ENCODE peak calls at places on chromosome 7, in six cellular contexts. One of them, this sample, is unnamed. For H3K27me3, the result is how much of the 10 kb centered on the place peaks cover.

GRCh38 chr7:126486806-126487205 is 765.9 kb downstream of the GRM8 start:
- DNase-seq in IMR-90: no peak
- DNase-seq in CD4-positive, CD25-positive, alpha-beta regulatory T cell: no peak
- DNase-seq in body of pancreas: no peak
- DNase-seq in vagina: no peak
- DNase-seq in breast epithelium: no peak
- DNase-seq in this sample: no peak

GRCh38 chr7:127392182-127392565 is 334 bp downstream of the ZNF800 start:
- DNase-seq in IMR-90: peak
- DNase-seq in CD4-positive, CD25-positive, alpha-beta regulatory T cell: peak
- DNase-seq in body of pancreas: peak
- DNase-seq in vagina: no peak
- DNase-seq in breast epithelium: peak
- DNase-seq in this sample: peak

GRCh38 chr7:50774299-50774698 is 8.4 kb downstream of the GRB10 start:
- DNase-seq in IMR-90: no peak
- DNase-seq in CD4-positive, CD25-positive, alpha-beta regulatory T cell: no peak
- DNase-seq in body of pancreas: no peak
- DNase-seq in vagina: no peak
- DNase-seq in breast epithelium: no peak
- DNase-seq in this sample: no peak

GRCh38 chr7:67414858-67415257 is 418.2 kb downstream of the TYW1 start:
- DNase-seq in IMR-90: no peak
- DNase-seq in CD4-positive, CD25-positive, alpha-beta regulatory T cell: no peak
- DNase-seq in body of pancreas: no peak
- DNase-seq in vagina: no peak
- DNase-seq in breast epithelium: no peak
- DNase-seq in this sample: no peak

GRCh38 chr7:27184342-27185012 is 555 bp downstream of the HOXA11 start:
- DNase-seq in IMR-90: peak
- DNase-seq in CD4-positive, CD25-positive, alpha-beta regulatory T cell: no peak
- DNase-seq in body of pancreas: no peak
- DNase-seq in vagina: no peak
- DNase-seq in breast epithelium: peak
- DNase-seq in this sample: peak

GRCh38 chr7:139722604-139723003 is 55.2 kb downstream of the HIPK2 start:
- DNase-seq in IMR-90: no peak
- DNase-seq in CD4-positive, CD25-positive, alpha-beta regulatory T cell: no peak
- DNase-seq in body of pancreas: no peak
- DNase-seq in vagina: no peak
- DNase-seq in breast epithelium: no peak
- DNase-seq in this sample: no peak

GRCh38 chr7:71846160-71846559 is 566.0 kb downstream of the CALN1 start:
- DNase-seq in IMR-90: no peak
- DNase-seq in CD4-positive, CD25-positive, alpha-beta regulatory T cell: no peak
- DNase-seq in body of pancreas: no peak
- DNase-seq in vagina: no peak
- DNase-seq in breast epithelium: no peak
- DNase-seq in this sample: no peak

GRCh38 chr7:3955751-3956696 is 655.0 kb downstream of the SDK1 start:
- DNase-seq in IMR-90: peak
- DNase-seq in CD4-positive, CD25-positive, alpha-beta regulatory T cell: no peak
- DNase-seq in body of pancreas: no peak
- DNase-seq in vagina: no peak
- DNase-seq in breast epithelium: no peak
- DNase-seq in this sample: peak

GRCh38 chr7:47253650-47254080 is 328.2 kb downstream of the TNS3 start:
- DNase-seq in IMR-90: peak
- DNase-seq in CD4-positive, CD25-positive, alpha-beta regulatory T cell: no peak
- DNase-seq in body of pancreas: peak
- DNase-seq in vagina: no peak
- DNase-seq in breast epithelium: no peak
- DNase-seq in this sample: peak

GRCh38 chr7:102395958-102396709 is at the start of gene PRKRIP1:
- DNase-seq in IMR-90: peak
- DNase-seq in CD4-positive, CD25-positive, alpha-beta regulatory T cell: peak
- DNase-seq in body of pancreas: peak
- DNase-seq in vagina: peak
- DNase-seq in breast epithelium: peak
- DNase-seq in this sample: peak

GRCh38 chr7:96499532-96499931 is 177.6 kb upstream of the SLC25A13 start:
- DNase-seq in IMR-90: no peak
- DNase-seq in CD4-positive, CD25-positive, alpha-beta regulatory T cell: no peak
- DNase-seq in body of pancreas: no peak
- DNase-seq in vagina: no peak
- DNase-seq in breast epithelium: no peak
- DNase-seq in this sample: no peak

DNA sequence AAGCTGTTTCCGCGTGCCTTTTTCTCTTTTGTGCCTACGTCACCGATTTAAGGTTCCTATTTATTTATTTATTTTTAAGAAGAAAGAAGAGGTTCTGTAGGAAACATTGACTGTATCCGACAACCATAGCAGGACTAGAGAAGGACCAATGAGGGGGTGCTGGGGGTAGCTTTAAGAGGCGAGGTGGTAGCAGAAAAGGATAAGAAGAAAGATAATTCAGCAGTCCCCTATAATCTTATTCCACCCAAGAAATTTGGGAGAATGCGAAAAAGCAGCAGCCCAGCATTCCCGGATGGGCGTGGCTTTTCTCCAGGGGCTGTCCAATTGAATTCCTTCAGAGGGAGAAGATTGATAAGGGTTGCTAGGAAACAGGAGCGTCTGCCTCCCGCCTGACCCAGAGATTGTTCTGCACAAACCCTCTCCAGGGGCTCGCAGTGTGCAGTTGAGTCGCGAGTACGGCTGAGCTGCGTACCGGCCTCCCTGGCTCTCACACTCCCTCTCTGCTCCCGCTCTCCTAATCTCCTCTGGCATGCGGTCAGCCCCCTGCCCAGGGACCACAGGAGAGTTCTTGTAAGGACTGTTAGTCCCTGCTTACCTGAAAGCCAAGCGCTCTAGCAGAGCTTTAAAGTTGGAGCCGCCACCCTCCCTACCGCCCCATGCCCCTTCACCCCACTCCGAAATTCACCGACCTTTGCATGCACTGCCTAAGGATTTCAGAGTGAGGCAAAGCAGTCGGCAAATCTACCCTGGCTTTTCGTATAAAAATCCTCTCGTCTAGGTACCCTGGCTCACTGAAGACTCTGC is at the start of gene GRM3:
- DNase-seq in IMR-90: no peak
- DNase-seq in CD4-positive, CD25-positive, alpha-beta regulatory T cell: no peak
- DNase-seq in body of pancreas: peak
- DNase-seq in vagina: no peak
- DNase-seq in breast epithelium: no peak
- DNase-seq in this sample: peak
- H3K27me3 ChIP-seq in IMR-90: under half
- H3K27me3 ChIP-seq in CD4-positive, CD25-positive, alpha-beta regulatory T cell: under half
- H3K27me3 ChIP-seq in body of pancreas: under half
- H3K27me3 ChIP-seq in vagina: under half
- H3K27me3 ChIP-seq in breast epithelium: under half
- H3K27me3 ChIP-seq in this sample: under half

GRCh38 chr7:88635149-88635548 is 124.4 kb upstream of the ZNF804B start:
- DNase-seq in IMR-90: no peak
- DNase-seq in CD4-positive, CD25-positive, alpha-beta regulatory T cell: no peak
- DNase-seq in body of pancreas: no peak
- DNase-seq in vagina: no peak
- DNase-seq in breast epithelium: no peak
- DNase-seq in this sample: no peak
- H3K27me3 ChIP-seq in IMR-90: under half
- H3K27me3 ChIP-seq in CD4-positive, CD25-positive, alpha-beta regulatory T cell: under half
- H3K27me3 ChIP-seq in body of pancreas: under half
- H3K27me3 ChIP-seq in vagina: under half
- H3K27me3 ChIP-seq in breast epithelium: under half
- H3K27me3 ChIP-seq in this sample: under half

DNA sequence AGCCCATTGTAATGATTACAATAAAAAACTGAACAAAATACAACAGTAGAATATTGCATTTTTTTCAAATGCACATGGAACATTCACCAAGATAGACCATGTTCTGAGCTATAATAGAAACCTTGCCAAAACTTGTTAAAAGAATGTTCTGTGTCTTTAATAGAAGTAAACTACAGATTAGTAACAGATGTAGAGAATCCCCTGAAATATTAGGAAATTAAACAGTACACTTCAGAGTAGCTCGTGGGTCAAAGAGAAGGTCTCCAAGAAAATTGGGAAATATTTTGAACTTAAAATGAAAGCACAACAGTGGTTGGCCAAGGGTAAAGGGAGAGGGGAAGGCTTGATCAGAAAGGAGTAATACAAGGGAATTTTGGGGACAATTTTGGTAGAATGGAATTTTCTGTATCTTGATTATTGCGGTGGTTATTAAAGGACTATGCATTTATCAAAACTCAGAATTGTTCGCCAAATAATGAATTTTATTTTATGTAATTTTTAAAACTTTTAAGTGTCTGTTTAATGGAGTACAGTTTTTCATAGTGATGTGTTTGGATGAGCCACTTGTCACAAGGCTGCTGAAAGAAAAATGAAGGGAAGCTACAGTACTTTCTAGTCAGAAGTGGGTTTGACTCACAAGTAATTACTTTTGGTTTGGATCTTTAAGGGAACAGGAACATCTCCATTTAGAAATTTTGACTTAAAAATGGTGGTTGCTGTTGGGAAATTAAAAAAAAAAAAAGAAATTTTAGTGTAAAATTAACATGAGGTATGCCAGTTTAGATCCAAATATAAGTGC is 10.2 kb downstream of the PLEKHA8 start:
- DNase-seq in IMR-90: peak
- DNase-seq in CD4-positive, CD25-positive, alpha-beta regulatory T cell: no peak
- DNase-seq in body of pancreas: no peak
- DNase-seq in vagina: no peak
- DNase-seq in breast epithelium: no peak
- DNase-seq in this sample: no peak
- H3K27me3 ChIP-seq in IMR-90: under half
- H3K27me3 ChIP-seq in CD4-positive, CD25-positive, alpha-beta regulatory T cell: under half
- H3K27me3 ChIP-seq in body of pancreas: under half
- H3K27me3 ChIP-seq in vagina: under half
- H3K27me3 ChIP-seq in breast epithelium: under half
- H3K27me3 ChIP-seq in this sample: under half

DNA sequence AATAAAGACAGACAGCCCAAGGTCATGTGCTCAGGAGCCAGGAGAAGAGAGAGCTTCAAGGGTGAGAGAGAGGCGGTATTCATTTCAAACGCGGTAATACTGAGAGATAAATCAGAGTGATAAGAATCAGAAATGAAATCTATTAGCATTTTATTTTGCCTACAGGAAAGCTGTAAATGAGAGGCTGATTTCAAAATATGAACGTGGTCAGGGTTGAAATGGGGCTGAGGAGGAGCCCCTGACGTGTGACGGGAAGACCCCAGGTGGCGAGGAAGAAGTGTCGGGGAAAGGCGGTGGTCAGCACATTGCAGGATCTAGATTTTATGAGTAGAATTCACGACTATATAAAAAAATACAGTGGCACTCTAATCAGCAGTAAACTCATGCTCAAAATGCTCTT is 360.4 kb downstream of the PTPRN2 start:
- DNase-seq in IMR-90: no peak
- DNase-seq in CD4-positive, CD25-positive, alpha-beta regulatory T cell: no peak
- DNase-seq in body of pancreas: no peak
- DNase-seq in vagina: no peak
- DNase-seq in breast epithelium: no peak
- DNase-seq in this sample: no peak
- H3K27me3 ChIP-seq in IMR-90: under half
- H3K27me3 ChIP-seq in CD4-positive, CD25-positive, alpha-beta regulatory T cell: under half
- H3K27me3 ChIP-seq in body of pancreas: under half
- H3K27me3 ChIP-seq in vagina: under half
- H3K27me3 ChIP-seq in breast epithelium: under half
- H3K27me3 ChIP-seq in this sample: under half

This sample was measured in MG63.